ENCODE peak calls at places on chromosomes 11 and 22, in nine cellular contexts. N is pons; Y is NCI-H460; C is immature natural killer cell; A is left ventricle myocardium inferior; Q is Jurkat, Clone E6-1; L is mesothelial cell of epicardium; Z is left lobe of liver; G is stimulated activated CD4-positive, alpha-beta T cell treated with anti-CD3 and anti-CD28 coated beads, Interleukin-2, amount 100 ng/mL, for 48 hours. P is an unnamed sample.

GRCh38 chr11:61337706-61338268 is 4.8 kb downstream of the TKFC start:
- DNase-seq in N (no peak), Y (no peak), C (no peak), A (no peak), Q (no peak), L (no peak), Z (no peak), G (no peak), P (no peak)

GRCh38 chr11:26753738-26754504 is 32.1 kb upstream of the SLC5A12 start:
- DNase-seq in N (peak; percentile 82), Y (peak; percentile 35), C (no peak), A (no peak), Q (peak; percentile 36), L (no peak), Z (peak; percentile 51), G (no peak), P (peak; percentile 50)

GRCh38 chr22:19808873-19809478 is 45.7 kb downstream of the GNB1L start:
- DNase-seq in N (no peak), Y (no peak), C (no peak), A (peak; percentile 44), Q (no peak), L (no peak), Z (peak; percentile 79), G (no peak), P (no peak)

GRCh38 chr11:889686-890475 is 20.7 kb downstream of the CHID1 start:
- DNase-seq in N (no peak), Y (no peak), C (no peak), A (no peak), Q (no peak), L (no peak), Z (no peak), G (no peak), P (no peak)

GRCh38 chr11:293852-294661 is 5.1 kb downstream of the PGGHG start:
- DNase-seq in N (no peak), Y (no peak), C (no peak), A (peak; percentile 14), Q (no peak), L (no peak), Z (no peak), G (no peak), P (no peak)

GRCh38 chr11:44275241-44275640 is 34.7 kb downstream of the ALX4 start:
- DNase-seq in N (no peak), Y (no peak), C (no peak), A (no peak), Q (no peak), L (no peak), Z (no peak), G (no peak), P (no peak)

GRCh38 chr11:130165601-130166456 is 6.2 kb downstream of the ST14 start:
- DNase-seq in N (no peak), Y (no peak), C (no peak), A (no peak), Q (peak; percentile 71), L (no peak), Z (no peak), G (no peak), P (no peak)

GRCh38 chr11:44977493-44977984 is 26.9 kb upstream of the TP53I11 start:
- DNase-seq in N (no peak), Y (no peak), C (no peak), A (no peak), Q (peak; percentile 33), L (no peak), Z (no peak), G (no peak), P (no peak)

GRCh38 chr22:21816787-21817496 is 50.5 kb downstream of the MAPK1 start:
- DNase-seq in N (peak; percentile 76), Y (peak; percentile 8), C (peak; percentile 68), A (no peak), Q (peak; percentile 68), L (no peak), Z (no peak), G (no peak), P (no peak)

GRCh38 chr11:27234043-27234668 is 128.9 kb downstream of the CCDC34 start:
- DNase-seq in N (peak; percentile 22), Y (peak; percentile 71), C (no peak), A (peak; percentile 31), Q (no peak), L (no peak), Z (no peak), G (no peak), P (no peak)

GRCh38 chr11:2747236-2748015 is 47.6 kb upstream of the KCNQ1OT1 start:
- DNase-seq in N (peak; percentile 25), Y (no peak), C (no peak), A (peak; percentile 1), Q (no peak), L (no peak), Z (no peak), G (no peak), P (no peak)

P was measured in putamen.